ENCODE peak calls at places on chromosomes 6 and 20, in six cellular contexts. Z is T-helper 1 cell, D is stromal cell of bone marrow, T is NAMALWA, P is SJSA1, K is GM20000. I is an unnamed sample.

GRCh38 chr6:151806757-151807512 is 547 bp upstream of the ESR1 start:
- DNase-seq in Z (no peak), D (peak; percentile 79), T (no peak), P (no peak), K (peak; percentile 16), I (no peak)

GRCh38 chr6:81816387-81816786 is 63.9 kb upstream of the TENT5A start:
- DNase-seq in Z (no peak), D (no peak), T (no peak), P (no peak), K (no peak), I (no peak)

GRCh38 chr6:100350139-100350538 is 114.6 kb downstream of the SIM1 start:
- DNase-seq in Z (no peak), D (no peak), T (no peak), P (no peak), K (no peak), I (no peak)

GRCh38 chr20:17646901-17647301 is 35.1 kb downstream of the RRBP1 start:
- DNase-seq in Z (no peak), D (no peak), T (peak; percentile 10), P (no peak), K (no peak), I (no peak)

GRCh38 chr6:127468936-127469335 is 9.7 kb upstream of the KIAA0408 start:
- DNase-seq in Z (no peak), D (no peak), T (no peak), P (no peak), K (no peak), I (no peak)

GRCh38 chr6:72580281-72580940 is 41.5 kb upstream of the KCNQ5 start:
- DNase-seq in Z (no peak), D (peak; percentile 73), T (peak; percentile 81), P (peak; percentile 53), K (peak; percentile 13), I (no peak)

GRCh38 chr20:38883981-38884733 is 42.1 kb upstream of the FAM83D start:
- DNase-seq in Z (no peak), D (no peak), T (peak; percentile 71), P (no peak), K (no peak), I (no peak)

GRCh38 chr6:135347887-135348286 is 149.7 kb downstream of the AHI1 start:
- DNase-seq in Z (no peak), D (no peak), T (no peak), P (no peak), K (no peak), I (no peak)

GRCh38 chr6:118867181-118867580 is 26.8 kb upstream of the ASF1A start:
- DNase-seq in Z (no peak), D (no peak), T (no peak), P (no peak), K (no peak), I (no peak)

GRCh38 chr6:33423777-33424176 is 3.9 kb downstream of the SYNGAP1 start:
- DNase-seq in Z (no peak), D (no peak), T (no peak), P (no peak), K (no peak), I (no peak)

GRCh38 chr6:79864421-79864820 is 82.9 kb downstream of the ELOVL4 start:
- DNase-seq in Z (no peak), D (no peak), T (no peak), P (no peak), K (no peak), I (no peak)

GRCh38 chr6:43878823-43879495 is 108.9 kb downstream of the VEGFA start:
- DNase-seq in Z (no peak), D (no peak), T (no peak), P (no peak), K (no peak), I (no peak)

GRCh38 chr20:40457404-40457803 is 231.6 kb downstream of the MAFB start:
- DNase-seq in Z (no peak), D (no peak), T (no peak), P (no peak), K (no peak), I (no peak)

GRCh38 chr6:108841377-108841855 is 6.8 kb upstream of the ARMC2 start:
- DNase-seq in Z (no peak), D (no peak), T (no peak), P (no peak), K (no peak), I (no peak)

GRCh38 chr20:44495802-44496481 is 20.3 kb downstream of the TTPAL start:
- DNase-seq in Z (no peak), D (peak; percentile 93), T (no peak), P (peak; percentile 69), K (no peak), I (no peak)

GRCh38 chr20:40860487-40860902 is 168.1 kb upstream of the TOP1 start:
- DNase-seq in Z (no peak), D (peak; percentile 64), T (no peak), P (no peak), K (no peak), I (no peak)

GRCh38 chr6:150322452-150322851 is 46.4 kb upstream of the IYD start:
- DNase-seq in Z (no peak), D (no peak), T (no peak), P (no peak), K (no peak), I (no peak)

GRCh38 chr6:139230421-139230840 is 61.4 kb downstream of the TXLNB start:
- DNase-seq in Z (no peak), D (peak; percentile 47), T (peak; percentile 77), P (no peak), K (no peak), I (no peak)

GRCh38 chr20:44738779-44739477 is 6.7 kb upstream of the KCNK15 start:
- DNase-seq in Z (no peak), D (peak; percentile 68), T (peak; percentile 92), P (no peak), K (peak; percentile 83), I (peak; percentile 34)

I was measured in CD4-positive, alpha-beta T cell.